ENCODE peak calls at places on chromosomes 6 and 20, in six cellular contexts. S is EL, Y is NT2/D1, N is transverse colon, K is AG04450, I is HEK293T. J is an unnamed sample.

GRCh38 chr6:40395698-40396076 is 191.5 kb downstream of the LRFN2 start:
- DNase-seq in S (no peak), Y (no peak), N (no peak), K (no peak), I (no peak), J (no peak)

GRCh38 chr6:21278078-21278790 is 315.3 kb upstream of the SOX4 start:
- DNase-seq in S (no peak), Y (no peak), N (no peak), K (no peak), I (no peak), J (no peak)

GRCh38 chr20:10696650-10697049 is 22.9 kb upstream of the JAG1 start:
- DNase-seq in S (no peak), Y (no peak), N (no peak), K (no peak), I (peak; percentile 46), J (peak; percentile 9)

GRCh38 chr20:58659841-58660240 is 8.8 kb downstream of the STX16 start:
- DNase-seq in S (no peak), Y (no peak), N (no peak), K (no peak), I (no peak), J (peak; percentile 28)

GRCh38 chr20:37189617-37190016 is 10.3 kb upstream of the MROH8 start:
- DNase-seq in S (no peak), Y (no peak), N (no peak), K (no peak), I (no peak), J (no peak)

GRCh38 chr6:138580040-138580439 is 80.7 kb upstream of the NHSL1 start:
- DNase-seq in S (no peak), Y (no peak), N (no peak), K (no peak), I (no peak), J (no peak)

GRCh38 chr6:55601120-55601519 is 22.1 kb upstream of the HMGCLL1 start:
- DNase-seq in S (no peak), Y (no peak), N (no peak), K (no peak), I (no peak), J (no peak)

GRCh38 chr6:105330913-105331312 is 72.0 kb downstream of the PREP start:
- DNase-seq in S (no peak), Y (no peak), N (no peak), K (no peak), I (no peak), J (no peak)

GRCh38 chr20:59322813-59323469 is 22.5 kb downstream of the EDN3 start:
- DNase-seq in S (no peak), Y (no peak), N (no peak), K (no peak), I (no peak), J (no peak)

GRCh38 chr6:53067307-53067706 is 2.1 kb downstream of the FBXO9 start:
- DNase-seq in S (no peak), Y (no peak), N (no peak), K (no peak), I (no peak), J (no peak)

GRCh38 chr6:6746334-6746969 is 157.9 kb downstream of the LY86 start:
- DNase-seq in S (no peak), Y (no peak), N (no peak), K (no peak), I (no peak), J (no peak)

GRCh38 chr6:138575257-138575656 is 76.0 kb upstream of the NHSL1 start:
- DNase-seq in S (no peak), Y (no peak), N (no peak), K (no peak), I (no peak), J (no peak)

GRCh38 chr6:159953091-159953581 is 15.7 kb upstream of the IGF2R start:
- DNase-seq in S (peak; percentile 28), Y (no peak), N (no peak), K (no peak), I (no peak), J (no peak)

GRCh38 chr6:25295651-25296050 is 16.5 kb downstream of the CARMIL1 start:
- DNase-seq in S (no peak), Y (no peak), N (no peak), K (no peak), I (no peak), J (peak; percentile 82)

GRCh38 chr20:45041464-45042337 is 59.2 kb downstream of the KCNS1 start:
- DNase-seq in S (peak; percentile 73), Y (peak; percentile 13), N (peak; percentile 14), K (no peak), I (no peak), J (peak; percentile 28)

GRCh38 chr6:129429953-129430352 is 280.0 kb downstream of the ARHGAP18 start:
- DNase-seq in S (no peak), Y (no peak), N (no peak), K (no peak), I (peak; percentile 14), J (no peak)

GRCh38 chr6:52642381-52642780 is 28.5 kb upstream of the TMEM14A start:
- DNase-seq in S (no peak), Y (no peak), N (no peak), K (no peak), I (no peak), J (no peak)

GRCh38 chr6:127932708-127933107 is 31.9 kb upstream of the THEMIS start:
- DNase-seq in S (no peak), Y (no peak), N (no peak), K (no peak), I (no peak), J (no peak)

GRCh38 chr6:91476000-91476399 is 889.1 kb upstream of the MAP3K7 start:
- DNase-seq in S (peak; percentile 0), Y (no peak), N (peak; percentile 13), K (peak; percentile 39), I (peak; percentile 9), J (peak; percentile 37)